ENCODE peak calls at places on chromosomes 16 and 17, in five cellular contexts. S is neural progenitor cell, M is hippocampal formation, B is EH, Y is CD14-positive monocyte. J is an unnamed sample.

GRCh38 chr17:68238894-68239293 is 8.9 kb upstream of the AMZ2 start:
- DNase-seq in S (no peak), M (no peak), B (no peak), Y (no peak), J (no peak)

GRCh38 chr17:42679001-42679491 is 2.3 kb upstream of the PLEKHH3 start:
- DNase-seq in S (peak), M (no peak), B (peak), Y (no peak), J (no peak)

GRCh38 chr17:55612691-55613141 is 101.5 kb upstream of the SMIM36 start:
- DNase-seq in S (no peak), M (no peak), B (no peak), Y (no peak), J (no peak)

GRCh38 chr16:87721622-87722565 is 43.9 kb downstream of the KLHDC4 start:
- DNase-seq in S (no peak), M (no peak), B (no peak), Y (no peak), J (no peak)

GRCh38 chr17:75587718-75588545 is at the start of gene MYO15B:
- DNase-seq in S (peak), M (peak), B (no peak), Y (peak), J (peak)

GRCh38 chr16:3182608-3183444 is 5.2 kb upstream of the OR1F1 start:
- DNase-seq in S (peak), M (no peak), B (peak), Y (no peak), J (no peak)

GRCh38 chr17:37358098-37358829 is 17.5 kb upstream of the C17orf78 start:
- DNase-seq in S (peak), M (peak), B (peak), Y (no peak), J (peak)

GRCh38 chr17:39925282-39926134 is 1.9 kb downstream of the ORMDL3 start:
- DNase-seq in S (no peak), M (no peak), B (no peak), Y (no peak), J (no peak)

GRCh38 chr17:35764123-35764991 is 3.7 kb downstream of the C17orf50 start:
- DNase-seq in S (peak), M (peak), B (peak), Y (peak), J (peak)

GRCh38 chr17:46733837-46734516 is 84.5 kb downstream of the WNT3 start:
- DNase-seq in S (no peak), M (no peak), B (peak), Y (no peak), J (no peak)

GRCh38 chr16:58426095-58426494 is 33.8 kb downstream of the GINS3 start:
- DNase-seq in S (no peak), M (no peak), B (no peak), Y (peak), J (no peak)

GRCh38 chr16:50183316-50183715 is 30.2 kb downstream of the TENT4B start:
- DNase-seq in S (no peak), M (no peak), B (peak), Y (no peak), J (no peak)

GRCh38 chr17:68627956-68628355 is 26.8 kb upstream of the FAM20A start:
- DNase-seq in S (no peak), M (no peak), B (no peak), Y (no peak), J (no peak)

GRCh38 chr17:59680314-59680713 is 26.9 kb downstream of the PTRH2 start:
- DNase-seq in S (no peak), M (no peak), B (peak), Y (no peak), J (no peak)

GRCh38 chr16:67943619-67944503 is at the start of gene LCAT:
- DNase-seq in S (peak), M (peak), B (no peak), Y (peak), J (peak)

J was measured in C1 segment of cervical spinal cord.